ENCODE peak calls at places on chromosomes 11 and 22, in seven cellular contexts. W is CD4-positive, alpha-beta memory T cell; L is uterus; T is PC-9; M is sigmoid colon; O is upper lobe of right lung; G is lower leg skin. E is an unnamed sample.

GRCh38 chr11:119051440-119052162 is 5.4 kb downstream of the HYOU1 start:
- DNase-seq in G (no peak), T (no peak), M (no peak), L (no peak), O (no peak), W (peak), E (no peak)

GRCh38 chr11:65821107-65821506 is 12.7 kb upstream of the SNX32 start:
- DNase-seq in O (no peak), W (no peak), G (no peak), L (no peak), M (no peak), T (no peak), E (no peak)

GRCh38 chr22:33864723-33865130 is 55.5 kb downstream of the LARGE1 start:
- DNase-seq in O (no peak), M (no peak), T (no peak), L (peak), G (no peak), W (no peak), E (no peak)

GRCh38 chr11:79047356-79047755 is 393.5 kb downstream of the TENM4 start:
- DNase-seq in W (no peak), L (no peak), G (no peak), O (no peak), T (no peak), M (no peak), E (no peak)

GRCh38 chr11:94131363-94132115 is 2.9 kb downstream of the PANX1 start:
- DNase-seq in T (peak), W (no peak), G (no peak), L (peak), M (no peak), O (no peak), E (no peak)

GRCh38 chr11:73185680-73186293 is 32.3 kb upstream of the P2RY2 start:
- DNase-seq in M (peak), T (peak), L (no peak), W (no peak), G (peak), O (no peak), E (no peak)

GRCh38 chr11:101346591-101346990 is 217.0 kb upstream of the PGR start:
- DNase-seq in L (no peak), M (no peak), G (no peak), T (peak), O (no peak), W (no peak), E (no peak)

GRCh38 chr22:29842740-29843139 is 4.7 kb upstream of the ASCC2 start:
- DNase-seq in W (no peak), M (no peak), O (no peak), G (no peak), T (peak), L (no peak), E (no peak)

GRCh38 chr22:42591987-42592386 is 22.7 kb downstream of the POLDIP3 start:
- DNase-seq in M (no peak), G (no peak), L (no peak), W (no peak), T (no peak), O (no peak), E (no peak)

GRCh38 chr11:57210731-57211335 is 26.2 kb downstream of the APLNR start:
- DNase-seq in T (no peak), G (no peak), L (no peak), M (no peak), W (no peak), O (no peak), E (no peak)

GRCh38 chr11:19834761-19835160 is 122.1 kb downstream of the NAV2 start:
- DNase-seq in G (no peak), O (no peak), M (no peak), T (no peak), W (no peak), L (no peak), E (no peak)

GRCh38 chr11:35800970-35801953 is 138.7 kb downstream of the TRIM44 start:
- DNase-seq in G (no peak), W (no peak), L (no peak), O (no peak), M (no peak), T (no peak), E (no peak)

GRCh38 chr11:28767574-28767973 is 659.4 kb downstream of the METTL15 start:
- DNase-seq in T (no peak), L (no peak), O (no peak), G (no peak), W (no peak), M (no peak), E (no peak)

GRCh38 chr11:61657566-61657965 is 22.6 kb upstream of the DAGLA start:
- DNase-seq in G (no peak), M (no peak), T (peak), O (no peak), W (no peak), L (no peak), E (no peak)

GRCh38 chr11:13939952-13940610 is 22.4 kb upstream of the SPON1 start:
- DNase-seq in O (no peak), L (no peak), G (no peak), W (no peak), T (peak), M (no peak), E (no peak)

GRCh38 chr11:45993438-45994064 is 71.1 kb downstream of the LARGE2 start:
- DNase-seq in G (no peak), T (no peak), L (peak), O (no peak), W (no peak), M (peak), E (no peak)

GRCh38 chr11:107545101-107545514 is 20.4 kb downstream of the ALKBH8 start:
- DNase-seq in L (no peak), M (no peak), G (no peak), T (peak), O (no peak), W (no peak), E (no peak)

GRCh38 chr11:117020287-117020686 is 77.9 kb downstream of the SIK3 start:
- DNase-seq in M (no peak), G (no peak), T (no peak), W (no peak), L (no peak), O (no peak), E (peak)

GRCh38 chr11:8732276-8732675 is 49.7 kb downstream of the RPL27A start:
- DNase-seq in O (no peak), M (no peak), W (no peak), T (no peak), L (no peak), G (no peak), E (no peak)

GRCh38 chr22:17570851-17571631 is 7.7 kb downstream of the SLC25A18 start:
- DNase-seq in M (peak), W (no peak), O (peak), T (peak), G (peak), L (peak), E (no peak)

GRCh38 chr11:18727499-18728236 is 1.7 kb upstream of the IGSF22 start:
- DNase-seq in M (no peak), O (no peak), T (no peak), G (no peak), L (peak), W (peak), E (peak)

GRCh38 chr11:69508974-69509373 is 27.5 kb downstream of the LINC01488 start:
- DNase-seq in G (no peak), O (no peak), W (no peak), T (no peak), L (no peak), M (peak), E (no peak)

GRCh38 chr11:132472411-132473205 is 1059.7 kb downstream of the OPCML start:
- DNase-seq in T (no peak), L (no peak), G (no peak), M (no peak), W (no peak), O (no peak), E (no peak)

GRCh38 chr11:101583180-101584128 is at the start of gene TRPC6:
- DNase-seq in O (peak), T (no peak), G (no peak), L (peak), W (no peak), M (peak), E (no peak)

GRCh38 chr11:112270551-112271180 is 10.0 kb upstream of the PLET1 start:
- DNase-seq in O (no peak), M (no peak), G (no peak), W (no peak), T (peak), L (no peak), E (no peak)

GRCh38 chr11:76799061-76799804 is 16.1 kb downstream of the TSKU start:
- DNase-seq in T (no peak), O (peak), G (peak), M (peak), W (peak), L (peak), E (peak)

GRCh38 chr22:40452730-40453487 is 82.5 kb downstream of the SGSM3 start:
- DNase-seq in M (no peak), L (no peak), W (no peak), G (no peak), T (no peak), O (no peak), E (no peak)
- H3K4me3 ChIP-seq in M (no peak), L (no peak), W (no peak), G (no peak), T (no peak), O (no peak), E (no peak)

DNA sequence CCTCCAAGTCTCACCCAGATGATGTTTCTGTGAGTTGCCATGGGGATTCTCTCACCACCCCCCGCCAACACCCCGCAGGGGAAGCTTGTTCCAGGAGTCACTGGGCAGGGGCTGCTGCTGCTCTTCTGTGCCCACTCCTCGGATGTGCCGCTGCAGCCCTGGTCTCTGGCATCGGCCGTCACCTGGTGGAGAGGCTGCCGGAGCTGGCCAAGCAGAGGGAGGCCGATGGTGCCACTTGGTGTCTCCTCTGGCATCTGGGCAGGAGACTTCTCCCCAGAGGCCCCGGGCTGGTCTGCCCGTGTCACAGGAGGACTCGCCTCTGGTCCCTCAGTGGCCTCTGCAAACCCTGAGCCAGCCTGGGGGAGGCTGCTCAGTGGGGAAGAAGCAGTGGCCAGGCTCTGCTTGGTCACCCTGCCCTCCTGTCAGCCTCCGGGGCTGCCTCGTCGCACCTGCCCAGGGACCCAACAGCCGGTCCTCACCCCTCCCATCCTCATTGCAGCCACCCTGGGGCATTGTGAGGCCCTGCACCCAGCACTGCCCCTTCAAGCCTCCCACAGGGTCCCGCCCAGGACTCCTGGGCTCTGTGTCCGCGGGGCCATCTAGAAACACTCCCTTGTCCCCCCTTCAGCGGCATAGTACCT is 420 bp upstream of the ADORA2A start:
- DNase-seq in T (no peak), W (no peak), G (no peak), M (no peak), O (no peak), L (no peak), E (no peak)
- H3K4me3 ChIP-seq in T (no peak), W (peak), G (no peak), M (no peak), O (no peak), L (no peak), E (peak)

GRCh38 chr22:49673048-49673447 is 154.6 kb downstream of the BRD1 start:
- DNase-seq in T (no peak), G (peak), O (no peak), W (no peak), M (no peak), L (no peak), E (no peak)

GRCh38 chr22:49670610-49671330 is 156.9 kb downstream of the BRD1 start:
- DNase-seq in G (peak), T (no peak), M (peak), L (no peak), O (peak), W (no peak), E (no peak)

GRCh38 chr22:49671331-49672012 is 156.2 kb downstream of the BRD1 start:
- DNase-seq in O (peak), T (no peak), G (peak), W (no peak), M (no peak), L (no peak), E (no peak)

GRCh38 chr22:49674479-49674830 is 153.2 kb downstream of the BRD1 start:
- DNase-seq in O (no peak), M (peak), L (no peak), T (no peak), G (peak), W (no peak), E (no peak)

GRCh38 chr22:49672013-49672516 is 155.6 kb downstream of the BRD1 start:
- DNase-seq in W (no peak), T (no peak), G (peak), L (no peak), M (no peak), O (no peak), E (no peak)
- H3K4me3 ChIP-seq in W (no peak), T (no peak), G (no peak), L (no peak), M (no peak), O (no peak), E (no peak)

DNA sequence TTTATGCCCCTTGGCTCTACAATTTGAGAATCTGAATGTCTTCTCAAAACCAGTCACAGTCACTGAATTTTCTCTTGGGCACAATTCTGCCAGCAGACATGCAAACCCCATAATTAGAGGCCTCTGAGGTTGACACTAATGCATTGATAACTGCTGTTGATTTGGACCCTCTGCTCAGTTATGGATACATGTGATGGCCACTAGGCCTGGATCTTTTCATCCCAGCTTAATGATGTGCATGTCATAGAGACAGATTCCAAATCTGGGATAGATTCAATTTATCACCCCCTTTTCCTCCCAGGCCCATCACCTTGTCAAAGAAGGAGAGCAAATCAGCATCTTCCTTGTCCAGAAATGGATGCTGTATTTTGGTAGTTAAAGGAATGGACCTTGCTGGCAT is 92.2 kb downstream of the C11orf91 start:
- DNase-seq in T (no peak), W (no peak), L (no peak), G (no peak), O (no peak), M (no peak), E (no peak)
- H3K4me3 ChIP-seq in T (no peak), W (no peak), L (no peak), G (no peak), O (no peak), M (no peak), E (no peak)

DNA sequence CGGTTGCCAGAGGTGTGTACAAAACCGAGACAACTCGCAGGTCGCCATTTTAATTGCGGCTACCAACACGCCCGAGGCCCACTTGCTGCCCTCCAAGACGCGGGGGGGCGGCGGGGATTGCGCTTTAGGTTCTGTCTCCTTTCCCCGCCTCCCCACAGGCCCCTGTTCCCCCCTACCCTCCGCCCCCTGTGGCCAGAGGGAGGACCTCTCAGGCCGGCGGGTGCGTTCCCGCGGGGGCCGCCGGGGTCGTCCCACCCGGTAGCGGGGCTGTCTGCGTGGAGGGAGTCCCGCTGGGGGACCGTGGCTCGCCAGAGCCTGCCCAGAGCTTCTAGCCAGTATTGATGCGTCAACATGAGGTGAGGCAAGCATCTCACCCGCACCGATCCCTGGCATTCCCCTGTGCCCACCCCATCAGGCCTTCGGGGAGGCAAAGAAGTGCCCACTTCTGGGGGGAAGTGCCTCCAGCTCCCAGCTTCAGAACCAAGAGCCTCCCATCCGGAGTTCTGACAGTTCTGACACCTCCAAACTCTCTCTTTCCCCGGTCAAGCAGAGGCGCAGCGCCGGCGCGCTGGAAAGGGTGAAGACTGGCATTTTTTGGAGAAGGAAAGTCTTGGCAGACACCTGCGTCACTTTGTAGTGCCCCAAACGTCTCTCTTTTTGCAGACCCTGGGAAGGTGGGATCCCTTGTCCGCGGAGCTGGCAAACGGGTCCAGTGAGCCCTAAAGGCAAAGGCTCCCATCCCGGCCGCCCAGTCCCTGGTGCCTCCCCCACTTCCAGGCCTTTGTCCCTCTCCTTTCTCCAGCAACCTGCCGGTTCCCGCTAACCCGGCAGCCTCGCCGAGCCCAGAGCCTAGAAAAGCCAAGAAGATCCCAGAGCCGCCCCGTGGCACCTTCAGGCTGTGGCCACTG is 3.1 kb upstream of the PAX6 start:
- DNase-seq in O (no peak), W (no peak), T (no peak), M (peak), L (no peak), G (peak), E (no peak)
- H3K4me3 ChIP-seq in O (no peak), W (no peak), T (no peak), M (no peak), L (no peak), G (no peak), E (peak)

E was measured in Jurkat, Clone E6-1.